ENCODE peak calls at places on chromosomes 7 and 10, in nine cellular contexts. L, H, A, F, W, C, P, R and J are unnamed samples.

GRCh38 chr7:28662236-28662635 is 249.9 kb downstream of the CREB5 start:
- DNase-seq in L (no peak), H (no peak), A (no peak), F (no peak), W (no peak), C (no peak), P (no peak), R (no peak), J (no peak)

GRCh38 chr7:103524042-103524907 is 78.3 kb upstream of the SLC26A5 start:
- DNase-seq in L (peak; percentile 37), H (peak; percentile 12), A (peak; percentile 63), F (peak; percentile 45), W (no peak), C (no peak), P (peak; percentile 39), R (peak; percentile 8), J (no peak)

GRCh38 chr10:106615081-106615480 is 549.4 kb downstream of the SORCS1 start:
- DNase-seq in L (peak; percentile 69), H (no peak), A (peak; percentile 82), F (no peak), W (no peak), C (no peak), P (no peak), R (no peak), J (no peak)

GRCh38 chr10:6347391-6347951 is 144.7 kb downstream of the PFKFB3 start:
- DNase-seq in L (peak; percentile 44), H (peak; percentile 37), A (no peak), F (no peak), W (no peak), C (no peak), P (no peak), R (peak; percentile 2), J (no peak)

GRCh38 chr10:15144788-15145187 is 23.7 kb downstream of the NMT2 start:
- DNase-seq in L (peak; percentile 52), H (no peak), A (peak; percentile 85), F (no peak), W (no peak), C (no peak), P (no peak), R (no peak), J (no peak)

GRCh38 chr10:48526371-48526821 is 78.5 kb downstream of the ARHGAP22 start:
- DNase-seq in L (peak; percentile 95), H (peak; percentile 61), A (peak; percentile 86), F (no peak), W (no peak), C (no peak), P (peak; percentile 23), R (peak; percentile 78), J (peak; percentile 75)

GRCh38 chr10:72025832-72026231 is 61.6 kb downstream of the CHST3 start:
- DNase-seq in L (no peak), H (no peak), A (no peak), F (no peak), W (no peak), C (no peak), P (no peak), R (no peak), J (no peak)

GRCh38 chr7:30813466-30813865 is 42.2 kb downstream of the MINDY4 start:
- DNase-seq in L (no peak), H (no peak), A (no peak), F (no peak), W (no peak), C (no peak), P (no peak), R (no peak), J (no peak)

GRCh38 chr7:90599038-90599437 is 2.9 kb downstream of the CDK14 start:
- DNase-seq in L (peak; percentile 33), H (no peak), A (no peak), F (no peak), W (no peak), C (no peak), P (no peak), R (no peak), J (no peak)

GRCh38 chr10:30018512-30018911 is 40.9 kb downstream of the JCAD start:
- DNase-seq in L (no peak), H (no peak), A (no peak), F (no peak), W (no peak), C (no peak), P (no peak), R (no peak), J (no peak)

GRCh38 chr7:15561840-15562239 is at the start of gene AGMO:
- DNase-seq in L (no peak), H (no peak), A (peak; percentile 68), F (peak; percentile 63), W (no peak), C (no peak), P (peak; percentile 63), R (no peak), J (no peak)

GRCh38 chr7:5872326-5872725 is 8.3 kb upstream of the OCM start:
- DNase-seq in L (peak; percentile 33), H (no peak), A (no peak), F (no peak), W (no peak), C (no peak), P (peak; percentile 9), R (no peak), J (no peak)

DNA sequence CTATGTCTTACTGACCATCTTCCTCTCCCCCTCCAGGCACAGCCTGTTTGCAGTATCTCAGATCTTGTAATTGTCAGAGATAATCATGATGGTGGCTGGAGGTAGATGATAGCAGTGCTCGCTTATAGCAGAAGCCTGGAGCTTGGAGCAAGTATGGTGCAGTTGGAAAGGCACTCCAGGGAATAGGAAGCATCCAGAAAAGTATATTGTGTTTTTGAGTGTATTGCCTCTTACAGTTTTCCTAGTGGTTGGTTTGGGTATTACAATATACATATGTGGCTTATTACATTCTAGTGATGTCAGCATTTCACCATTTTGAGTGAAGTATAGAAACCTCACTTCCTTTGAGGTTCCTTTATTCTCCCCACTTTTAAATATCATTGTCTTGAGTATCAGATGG is 101.5 kb downstream of the STK31 start:
- DNase-seq in L (peak; percentile 0), H (no peak), A (peak; percentile 8), F (peak; percentile 17), W (no peak), C (no peak), P (peak; percentile 9), R (no peak), J (no peak)
- TF ChIP-seq CTCF in L (peak; percentile 35), H (peak; percentile 10), A (peak; percentile 37), F (no peak), W (peak; percentile 47), C (no peak), P (peak; percentile 27), R (no peak), J (peak; percentile 39)

DNA sequence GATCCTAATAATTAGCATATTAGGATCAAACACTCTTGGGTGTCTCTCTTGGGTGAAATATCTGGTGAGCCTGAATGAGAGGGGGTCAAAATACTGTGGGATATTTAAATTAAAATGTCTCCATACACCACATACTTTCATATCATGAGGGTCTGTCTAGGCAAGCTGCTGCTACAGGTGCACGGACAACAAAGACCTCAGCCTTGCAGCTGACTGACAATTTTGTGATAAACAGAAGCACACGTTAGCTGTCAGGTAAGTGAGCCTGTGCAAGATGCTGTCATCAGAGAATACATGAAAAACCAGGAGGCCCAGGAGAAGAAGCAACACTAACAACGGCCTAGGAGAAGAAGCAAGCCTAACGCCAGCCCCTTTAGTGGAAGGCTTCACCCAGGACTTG is 247.5 kb downstream of the ADARB2 start:
- DNase-seq in L (no peak), H (no peak), A (no peak), F (no peak), W (no peak), C (no peak), P (no peak), R (no peak), J (no peak)
- H3K4me3 ChIP-seq in L (no peak overlapping the region), H (no peak overlapping the region), A (no peak overlapping the region), F (no peak overlapping the region), W (no peak overlapping the region), C (no peak overlapping the region), P (no peak overlapping the region), R (no peak overlapping the region), J (no peak overlapping the region)

GRCh38 chr7:21261627-21262564 is 166.0 kb upstream of the SP4 start:
- DNase-seq in L (peak; percentile 13), H (no peak), A (peak; percentile 26), F (peak; percentile 48), W (no peak), C (no peak), P (peak; percentile 37), R (no peak), J (peak; percentile 14)
- TF ChIP-seq CTCF in L (peak; percentile 59), H (peak; percentile 66), A (peak; percentile 50), F (peak; percentile 34), W (peak; percentile 74), C (peak; percentile 24), P (peak; percentile 52), R (peak; percentile 55), J (peak; percentile 89)

DNA sequence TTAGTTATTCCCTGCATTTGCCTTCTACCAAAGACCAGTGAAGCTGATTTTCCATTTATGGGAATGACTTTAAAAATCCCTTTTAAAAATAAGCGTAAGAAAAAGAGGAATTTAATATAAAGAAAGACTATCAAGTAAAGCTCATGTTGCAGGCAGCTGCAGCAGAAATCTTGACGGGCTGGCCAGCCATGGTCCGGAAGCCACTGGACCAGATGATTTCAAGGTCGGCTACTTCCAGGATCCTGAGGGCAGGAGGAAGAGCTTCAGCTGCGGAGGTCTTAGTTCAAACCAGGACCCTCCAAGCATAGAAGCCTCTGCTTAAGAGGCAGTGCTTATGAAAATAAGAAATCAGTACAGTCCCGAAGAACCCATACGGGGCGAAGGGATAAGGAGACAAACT is 220.2 kb upstream of the CELF2 start:
- DNase-seq in L (no peak), H (no peak), A (no peak), F (no peak), W (no peak), C (no peak), P (no peak), R (no peak), J (no peak)
- H3K4me3 ChIP-seq in L (no peak overlapping the region), H (no peak overlapping the region), A (no peak overlapping the region), F (no peak overlapping the region), W (no peak overlapping the region), C (no peak overlapping the region), P (no peak overlapping the region), R (no peak overlapping the region), J (peak overlapping the region; percentile 10)

GRCh38 chr7:87960244-87960643 is 26.2 kb downstream of the ADAM22 start:
- DNase-seq in L (no peak), H (no peak), A (no peak), F (no peak), W (no peak), C (no peak), P (no peak), R (no peak), J (no peak)
- TF ChIP-seq CTCF in L (no peak), H (no peak), A (no peak), F (no peak), W (no peak), C (no peak), P (no peak), R (no peak), J (no peak)

GRCh38 chr10:127921075-127921750 is 14.3 kb downstream of the PTPRE start:
- DNase-seq in L (no peak), H (no peak), A (no peak), F (no peak), W (no peak), C (no peak), P (no peak), R (no peak), J (no peak)
- H3K4me3 ChIP-seq in L (no peak overlapping the region), H (no peak overlapping the region), A (no peak overlapping the region), F (no peak overlapping the region), W (no peak overlapping the region), C (no peak overlapping the region), P (no peak overlapping the region), R (no peak overlapping the region), J (no peak overlapping the region)